ENCODE peak calls at places on chromosomes 7 and 10, in ten cellular contexts. U, I, A, T, J, X, D, Q, S and W are unnamed samples.

GRCh38 chr7:27999829-28000228 is 180.8 kb downstream of the JAZF1 start:
- DNase-seq in Q (no peak), A (no peak), U (no peak), S (no peak), X (no peak), J (no peak), D (no peak), T (no peak), I (no peak), W (no peak)

GRCh38 chr7:131769241-131769640 is 212.8 kb upstream of the PODXL start:
- DNase-seq in A (peak), U (no peak), D (no peak), Q (no peak), X (no peak), I (no peak), J (no peak), S (no peak), T (no peak), W (no peak)

GRCh38 chr10:46530249-46531186 is 25.9 kb downstream of the GPRIN2 start:
- DNase-seq in I (no peak), Q (no peak), A (peak), T (peak), J (no peak), D (no peak), S (no peak), X (no peak), U (peak), W (no peak)

GRCh38 chr10:130368761-130369560 is 232.8 kb downstream of the GLRX3 start:
- DNase-seq in T (no peak), U (no peak), I (no peak), J (no peak), X (no peak), S (no peak), A (no peak), D (no peak), Q (no peak), W (no peak)

GRCh38 chr7:55473935-55474334 is 98.4 kb downstream of the VOPP1 start:
- DNase-seq in T (no peak), U (no peak), D (no peak), J (no peak), Q (no peak), S (no peak), A (no peak), I (no peak), X (no peak), W (no peak)

GRCh38 chr7:93301736-93302135 is 69.6 kb downstream of the VPS50 start:
- DNase-seq in Q (no peak), A (no peak), S (no peak), D (no peak), I (no peak), J (no peak), X (no peak), T (no peak), U (no peak), W (no peak)

GRCh38 chr7:8161398-8161828 is 100.6 kb downstream of the ICA1 start:
- DNase-seq in J (no peak), Q (no peak), I (no peak), D (no peak), U (no peak), A (no peak), X (no peak), T (no peak), S (no peak), W (no peak)

GRCh38 chr7:102891693-102892261 is 21.0 kb upstream of the LRRC17 start:
- DNase-seq in D (no peak), Q (no peak), S (no peak), T (peak), J (no peak), I (no peak), U (peak), X (no peak), A (peak), W (peak)

GRCh38 chr7:17371656-17372524 is 73.4 kb downstream of the AHR start:
- DNase-seq in T (peak), D (no peak), I (no peak), J (no peak), S (no peak), X (no peak), Q (no peak), U (no peak), A (peak), W (no peak)

GRCh38 chr10:51768886-51769285 is 69.5 kb upstream of the CSTF2T start:
- DNase-seq in D (no peak), J (no peak), U (no peak), A (no peak), T (no peak), I (no peak), S (no peak), X (no peak), Q (no peak), W (no peak)